ENCODE peak calls at places on chromosomes 1 and 21, in ten cellular contexts. One of them, this sample, is unnamed.

GRCh38 chr1:111649648-111650047 is 30.1 kb downstream of the RAP1A start:
- DNase-seq in glutamatergic neuron: no peak
- DNase-seq in AG10803: no peak
- DNase-seq in stimulated activated CD4-positive, alpha-beta T cell treated with anti-CD3 and anti-CD28 coated beads, Interleukin-15, amount 100 ng/mL, for 1 hour: no peak
- DNase-seq in stimulated activated CD8-positive, alpha-beta memory T cell treated with anti-CD3 and anti-CD28 coated beads, Interleukin-12 subunit alpha, Interleukin-12 subunit beta, amount 100 ng/mL, for 4 hours: no peak
- DNase-seq in epithelial cell of esophagus: peak
- DNase-seq in NCI-H510A treated with DMSO at 0.1 percent for 48 hours: no peak
- DNase-seq in endothelial cell: no peak
- DNase-seq in heart left ventricle: no peak
- DNase-seq in ovary: no peak
- DNase-seq in this sample: no peak

GRCh38 chr1:106879538-106879937 is 176.9 kb upstream of the PRMT6 start:
- DNase-seq in glutamatergic neuron: no peak
- DNase-seq in AG10803: no peak
- DNase-seq in stimulated activated CD4-positive, alpha-beta T cell treated with anti-CD3 and anti-CD28 coated beads, Interleukin-15, amount 100 ng/mL, for 1 hour: no peak
- DNase-seq in stimulated activated CD8-positive, alpha-beta memory T cell treated with anti-CD3 and anti-CD28 coated beads, Interleukin-12 subunit alpha, Interleukin-12 subunit beta, amount 100 ng/mL, for 4 hours: no peak
- DNase-seq in epithelial cell of esophagus: peak
- DNase-seq in NCI-H510A treated with DMSO at 0.1 percent for 48 hours: peak
- DNase-seq in endothelial cell: no peak
- DNase-seq in heart left ventricle: peak
- DNase-seq in ovary: no peak
- DNase-seq in this sample: no peak

GRCh38 chr1:224427346-224427745 is 7.3 kb downstream of the WDR26 start:
- DNase-seq in glutamatergic neuron: no peak
- DNase-seq in AG10803: peak
- DNase-seq in stimulated activated CD4-positive, alpha-beta T cell treated with anti-CD3 and anti-CD28 coated beads, Interleukin-15, amount 100 ng/mL, for 1 hour: no peak
- DNase-seq in stimulated activated CD8-positive, alpha-beta memory T cell treated with anti-CD3 and anti-CD28 coated beads, Interleukin-12 subunit alpha, Interleukin-12 subunit beta, amount 100 ng/mL, for 4 hours: no peak
- DNase-seq in epithelial cell of esophagus: no peak
- DNase-seq in NCI-H510A treated with DMSO at 0.1 percent for 48 hours: no peak
- DNase-seq in endothelial cell: no peak
- DNase-seq in heart left ventricle: no peak
- DNase-seq in ovary: no peak
- DNase-seq in this sample: no peak

GRCh38 chr21:34132905-34133304 is 59.5 kb downstream of the MRPS6 start:
- DNase-seq in glutamatergic neuron: no peak
- DNase-seq in AG10803: no peak
- DNase-seq in stimulated activated CD4-positive, alpha-beta T cell treated with anti-CD3 and anti-CD28 coated beads, Interleukin-15, amount 100 ng/mL, for 1 hour: no peak
- DNase-seq in stimulated activated CD8-positive, alpha-beta memory T cell treated with anti-CD3 and anti-CD28 coated beads, Interleukin-12 subunit alpha, Interleukin-12 subunit beta, amount 100 ng/mL, for 4 hours: no peak
- DNase-seq in epithelial cell of esophagus: no peak
- DNase-seq in NCI-H510A treated with DMSO at 0.1 percent for 48 hours: no peak
- DNase-seq in endothelial cell: no peak
- DNase-seq in heart left ventricle: no peak
- DNase-seq in ovary: no peak
- DNase-seq in this sample: no peak

GRCh38 chr1:109104364-109105151 is 9.4 kb upstream of the ELAPOR1 start:
- DNase-seq in glutamatergic neuron: no peak
- DNase-seq in AG10803: peak
- DNase-seq in stimulated activated CD4-positive, alpha-beta T cell treated with anti-CD3 and anti-CD28 coated beads, Interleukin-15, amount 100 ng/mL, for 1 hour: no peak
- DNase-seq in stimulated activated CD8-positive, alpha-beta memory T cell treated with anti-CD3 and anti-CD28 coated beads, Interleukin-12 subunit alpha, Interleukin-12 subunit beta, amount 100 ng/mL, for 4 hours: no peak
- DNase-seq in epithelial cell of esophagus: peak
- DNase-seq in NCI-H510A treated with DMSO at 0.1 percent for 48 hours: no peak
- DNase-seq in endothelial cell: no peak
- DNase-seq in heart left ventricle: no peak
- DNase-seq in ovary: no peak
- DNase-seq in this sample: no peak

GRCh38 chr1:150809651-150810050 is 1.6 kb upstream of the CTSK start:
- DNase-seq in glutamatergic neuron: no peak
- DNase-seq in AG10803: peak
- DNase-seq in stimulated activated CD4-positive, alpha-beta T cell treated with anti-CD3 and anti-CD28 coated beads, Interleukin-15, amount 100 ng/mL, for 1 hour: no peak
- DNase-seq in stimulated activated CD8-positive, alpha-beta memory T cell treated with anti-CD3 and anti-CD28 coated beads, Interleukin-12 subunit alpha, Interleukin-12 subunit beta, amount 100 ng/mL, for 4 hours: no peak
- DNase-seq in epithelial cell of esophagus: peak
- DNase-seq in NCI-H510A treated with DMSO at 0.1 percent for 48 hours: no peak
- DNase-seq in endothelial cell: no peak
- DNase-seq in heart left ventricle: no peak
- DNase-seq in ovary: no peak
- DNase-seq in this sample: no peak

GRCh38 chr1:19811206-19811851 is 3.8 kb downstream of the RNF186 start:
- DNase-seq in glutamatergic neuron: peak
- DNase-seq in AG10803: peak
- DNase-seq in stimulated activated CD4-positive, alpha-beta T cell treated with anti-CD3 and anti-CD28 coated beads, Interleukin-15, amount 100 ng/mL, for 1 hour: no peak
- DNase-seq in stimulated activated CD8-positive, alpha-beta memory T cell treated with anti-CD3 and anti-CD28 coated beads, Interleukin-12 subunit alpha, Interleukin-12 subunit beta, amount 100 ng/mL, for 4 hours: no peak
- DNase-seq in epithelial cell of esophagus: peak
- DNase-seq in NCI-H510A treated with DMSO at 0.1 percent for 48 hours: peak
- DNase-seq in endothelial cell: peak
- DNase-seq in heart left ventricle: peak
- DNase-seq in ovary: no peak
- DNase-seq in this sample: peak

GRCh38 chr1:156852414-156852874 is 6.5 kb downstream of the INSRR start:
- DNase-seq in glutamatergic neuron: peak
- DNase-seq in AG10803: peak
- DNase-seq in stimulated activated CD4-positive, alpha-beta T cell treated with anti-CD3 and anti-CD28 coated beads, Interleukin-15, amount 100 ng/mL, for 1 hour: no peak
- DNase-seq in stimulated activated CD8-positive, alpha-beta memory T cell treated with anti-CD3 and anti-CD28 coated beads, Interleukin-12 subunit alpha, Interleukin-12 subunit beta, amount 100 ng/mL, for 4 hours: no peak
- DNase-seq in epithelial cell of esophagus: no peak
- DNase-seq in NCI-H510A treated with DMSO at 0.1 percent for 48 hours: peak
- DNase-seq in endothelial cell: no peak
- DNase-seq in heart left ventricle: peak
- DNase-seq in ovary: peak
- DNase-seq in this sample: no peak

GRCh38 chr1:190474587-190475305 is 2.9 kb downstream of the BRINP3 start:
- DNase-seq in glutamatergic neuron: no peak
- DNase-seq in AG10803: no peak
- DNase-seq in stimulated activated CD4-positive, alpha-beta T cell treated with anti-CD3 and anti-CD28 coated beads, Interleukin-15, amount 100 ng/mL, for 1 hour: no peak
- DNase-seq in stimulated activated CD8-positive, alpha-beta memory T cell treated with anti-CD3 and anti-CD28 coated beads, Interleukin-12 subunit alpha, Interleukin-12 subunit beta, amount 100 ng/mL, for 4 hours: no peak
- DNase-seq in epithelial cell of esophagus: no peak
- DNase-seq in NCI-H510A treated with DMSO at 0.1 percent for 48 hours: no peak
- DNase-seq in endothelial cell: peak
- DNase-seq in heart left ventricle: no peak
- DNase-seq in ovary: no peak
- DNase-seq in this sample: no peak

GRCh38 chr1:186620951-186621350 is 59.3 kb downstream of the PTGS2 start:
- DNase-seq in glutamatergic neuron: no peak
- DNase-seq in AG10803: peak
- DNase-seq in stimulated activated CD4-positive, alpha-beta T cell treated with anti-CD3 and anti-CD28 coated beads, Interleukin-15, amount 100 ng/mL, for 1 hour: no peak
- DNase-seq in stimulated activated CD8-positive, alpha-beta memory T cell treated with anti-CD3 and anti-CD28 coated beads, Interleukin-12 subunit alpha, Interleukin-12 subunit beta, amount 100 ng/mL, for 4 hours: no peak
- DNase-seq in epithelial cell of esophagus: peak
- DNase-seq in NCI-H510A treated with DMSO at 0.1 percent for 48 hours: no peak
- DNase-seq in endothelial cell: no peak
- DNase-seq in heart left ventricle: no peak
- DNase-seq in ovary: no peak
- DNase-seq in this sample: no peak

GRCh38 chr1:100362821-100363466 is 10.6 kb downstream of the CDC14A start:
- DNase-seq in glutamatergic neuron: peak
- DNase-seq in AG10803: no peak
- DNase-seq in stimulated activated CD4-positive, alpha-beta T cell treated with anti-CD3 and anti-CD28 coated beads, Interleukin-15, amount 100 ng/mL, for 1 hour: no peak
- DNase-seq in stimulated activated CD8-positive, alpha-beta memory T cell treated with anti-CD3 and anti-CD28 coated beads, Interleukin-12 subunit alpha, Interleukin-12 subunit beta, amount 100 ng/mL, for 4 hours: no peak
- DNase-seq in epithelial cell of esophagus: no peak
- DNase-seq in NCI-H510A treated with DMSO at 0.1 percent for 48 hours: no peak
- DNase-seq in endothelial cell: no peak
- DNase-seq in heart left ventricle: no peak
- DNase-seq in ovary: no peak
- DNase-seq in this sample: peak

GRCh38 chr1:98792123-98792522 is 130.6 kb downstream of the SNX7 start:
- DNase-seq in glutamatergic neuron: no peak
- DNase-seq in AG10803: peak
- DNase-seq in stimulated activated CD4-positive, alpha-beta T cell treated with anti-CD3 and anti-CD28 coated beads, Interleukin-15, amount 100 ng/mL, for 1 hour: no peak
- DNase-seq in stimulated activated CD8-positive, alpha-beta memory T cell treated with anti-CD3 and anti-CD28 coated beads, Interleukin-12 subunit alpha, Interleukin-12 subunit beta, amount 100 ng/mL, for 4 hours: no peak
- DNase-seq in epithelial cell of esophagus: no peak
- DNase-seq in NCI-H510A treated with DMSO at 0.1 percent for 48 hours: no peak
- DNase-seq in endothelial cell: no peak
- DNase-seq in heart left ventricle: no peak
- DNase-seq in ovary: no peak
- DNase-seq in this sample: no peak

GRCh38 chr1:220908757-220909156 is 29.5 kb downstream of the HLX start:
- DNase-seq in glutamatergic neuron: no peak
- DNase-seq in AG10803: peak
- DNase-seq in stimulated activated CD4-positive, alpha-beta T cell treated with anti-CD3 and anti-CD28 coated beads, Interleukin-15, amount 100 ng/mL, for 1 hour: no peak
- DNase-seq in stimulated activated CD8-positive, alpha-beta memory T cell treated with anti-CD3 and anti-CD28 coated beads, Interleukin-12 subunit alpha, Interleukin-12 subunit beta, amount 100 ng/mL, for 4 hours: no peak
- DNase-seq in epithelial cell of esophagus: peak
- DNase-seq in NCI-H510A treated with DMSO at 0.1 percent for 48 hours: peak
- DNase-seq in endothelial cell: no peak
- DNase-seq in heart left ventricle: no peak
- DNase-seq in ovary: no peak
- DNase-seq in this sample: no peak

GRCh38 chr1:235024706-235025421 is 103.8 kb downstream of the TOMM20 start:
- DNase-seq in glutamatergic neuron: peak
- DNase-seq in AG10803: no peak
- DNase-seq in stimulated activated CD4-positive, alpha-beta T cell treated with anti-CD3 and anti-CD28 coated beads, Interleukin-15, amount 100 ng/mL, for 1 hour: no peak
- DNase-seq in stimulated activated CD8-positive, alpha-beta memory T cell treated with anti-CD3 and anti-CD28 coated beads, Interleukin-12 subunit alpha, Interleukin-12 subunit beta, amount 100 ng/mL, for 4 hours: no peak
- DNase-seq in epithelial cell of esophagus: no peak
- DNase-seq in NCI-H510A treated with DMSO at 0.1 percent for 48 hours: no peak
- DNase-seq in endothelial cell: no peak
- DNase-seq in heart left ventricle: no peak
- DNase-seq in ovary: no peak
- DNase-seq in this sample: no peak

GRCh38 chr1:195714248-195714647 is 894.0 kb downstream of the KCNT2 start:
- DNase-seq in glutamatergic neuron: no peak
- DNase-seq in AG10803: peak
- DNase-seq in stimulated activated CD4-positive, alpha-beta T cell treated with anti-CD3 and anti-CD28 coated beads, Interleukin-15, amount 100 ng/mL, for 1 hour: no peak
- DNase-seq in stimulated activated CD8-positive, alpha-beta memory T cell treated with anti-CD3 and anti-CD28 coated beads, Interleukin-12 subunit alpha, Interleukin-12 subunit beta, amount 100 ng/mL, for 4 hours: no peak
- DNase-seq in epithelial cell of esophagus: peak
- DNase-seq in NCI-H510A treated with DMSO at 0.1 percent for 48 hours: no peak
- DNase-seq in endothelial cell: no peak
- DNase-seq in heart left ventricle: no peak
- DNase-seq in ovary: no peak
- DNase-seq in this sample: no peak

GRCh38 chr1:38153426-38154088 is 107.0 kb upstream of the POU3F1 start:
- DNase-seq in glutamatergic neuron: no peak
- DNase-seq in AG10803: no peak
- DNase-seq in stimulated activated CD4-positive, alpha-beta T cell treated with anti-CD3 and anti-CD28 coated beads, Interleukin-15, amount 100 ng/mL, for 1 hour: no peak
- DNase-seq in stimulated activated CD8-positive, alpha-beta memory T cell treated with anti-CD3 and anti-CD28 coated beads, Interleukin-12 subunit alpha, Interleukin-12 subunit beta, amount 100 ng/mL, for 4 hours: no peak
- DNase-seq in epithelial cell of esophagus: no peak
- DNase-seq in NCI-H510A treated with DMSO at 0.1 percent for 48 hours: peak
- DNase-seq in endothelial cell: no peak
- DNase-seq in heart left ventricle: no peak
- DNase-seq in ovary: no peak
- DNase-seq in this sample: no peak

GRCh38 chr1:63894627-63895256 is 120.9 kb downstream of the ROR1 start:
- DNase-seq in glutamatergic neuron: no peak
- DNase-seq in AG10803: no peak
- DNase-seq in stimulated activated CD4-positive, alpha-beta T cell treated with anti-CD3 and anti-CD28 coated beads, Interleukin-15, amount 100 ng/mL, for 1 hour: no peak
- DNase-seq in stimulated activated CD8-positive, alpha-beta memory T cell treated with anti-CD3 and anti-CD28 coated beads, Interleukin-12 subunit alpha, Interleukin-12 subunit beta, amount 100 ng/mL, for 4 hours: no peak
- DNase-seq in epithelial cell of esophagus: no peak
- DNase-seq in NCI-H510A treated with DMSO at 0.1 percent for 48 hours: no peak
- DNase-seq in endothelial cell: no peak
- DNase-seq in heart left ventricle: no peak
- DNase-seq in ovary: no peak
- DNase-seq in this sample: no peak

GRCh38 chr1:204293605-204294365 is 65.9 kb downstream of the PLEKHA6 start:
- DNase-seq in glutamatergic neuron: no peak
- DNase-seq in AG10803: peak
- DNase-seq in stimulated activated CD4-positive, alpha-beta T cell treated with anti-CD3 and anti-CD28 coated beads, Interleukin-15, amount 100 ng/mL, for 1 hour: no peak
- DNase-seq in stimulated activated CD8-positive, alpha-beta memory T cell treated with anti-CD3 and anti-CD28 coated beads, Interleukin-12 subunit alpha, Interleukin-12 subunit beta, amount 100 ng/mL, for 4 hours: no peak
- DNase-seq in epithelial cell of esophagus: no peak
- DNase-seq in NCI-H510A treated with DMSO at 0.1 percent for 48 hours: no peak
- DNase-seq in endothelial cell: no peak
- DNase-seq in heart left ventricle: peak
- DNase-seq in ovary: no peak
- DNase-seq in this sample: no peak

GRCh38 chr1:98991127-98992003 is 13.3 kb downstream of the PLPPR5 start:
- DNase-seq in glutamatergic neuron: no peak
- DNase-seq in AG10803: peak
- DNase-seq in stimulated activated CD4-positive, alpha-beta T cell treated with anti-CD3 and anti-CD28 coated beads, Interleukin-15, amount 100 ng/mL, for 1 hour: no peak
- DNase-seq in stimulated activated CD8-positive, alpha-beta memory T cell treated with anti-CD3 and anti-CD28 coated beads, Interleukin-12 subunit alpha, Interleukin-12 subunit beta, amount 100 ng/mL, for 4 hours: no peak
- DNase-seq in epithelial cell of esophagus: peak
- DNase-seq in NCI-H510A treated with DMSO at 0.1 percent for 48 hours: no peak
- DNase-seq in endothelial cell: no peak
- DNase-seq in heart left ventricle: no peak
- DNase-seq in ovary: no peak
- DNase-seq in this sample: no peak

GRCh38 chr1:175803413-175803812 is 60.0 kb upstream of the TNR start:
- DNase-seq in glutamatergic neuron: no peak
- DNase-seq in AG10803: no peak
- DNase-seq in stimulated activated CD4-positive, alpha-beta T cell treated with anti-CD3 and anti-CD28 coated beads, Interleukin-15, amount 100 ng/mL, for 1 hour: no peak
- DNase-seq in stimulated activated CD8-positive, alpha-beta memory T cell treated with anti-CD3 and anti-CD28 coated beads, Interleukin-12 subunit alpha, Interleukin-12 subunit beta, amount 100 ng/mL, for 4 hours: no peak
- DNase-seq in epithelial cell of esophagus: no peak
- DNase-seq in NCI-H510A treated with DMSO at 0.1 percent for 48 hours: no peak
- DNase-seq in endothelial cell: no peak
- DNase-seq in heart left ventricle: no peak
- DNase-seq in ovary: no peak
- DNase-seq in this sample: no peak

GRCh38 chr1:223556414-223557124 is 108.9 kb downstream of the CAPN8 start:
- DNase-seq in glutamatergic neuron: peak
- DNase-seq in AG10803: peak
- DNase-seq in stimulated activated CD4-positive, alpha-beta T cell treated with anti-CD3 and anti-CD28 coated beads, Interleukin-15, amount 100 ng/mL, for 1 hour: no peak
- DNase-seq in stimulated activated CD8-positive, alpha-beta memory T cell treated with anti-CD3 and anti-CD28 coated beads, Interleukin-12 subunit alpha, Interleukin-12 subunit beta, amount 100 ng/mL, for 4 hours: no peak
- DNase-seq in epithelial cell of esophagus: peak
- DNase-seq in NCI-H510A treated with DMSO at 0.1 percent for 48 hours: peak
- DNase-seq in endothelial cell: peak
- DNase-seq in heart left ventricle: no peak
- DNase-seq in ovary: no peak
- DNase-seq in this sample: peak

GRCh38 chr1:53619811-53620619 is 118.9 kb downstream of the GLIS1 start:
- DNase-seq in glutamatergic neuron: no peak
- DNase-seq in AG10803: no peak
- DNase-seq in stimulated activated CD4-positive, alpha-beta T cell treated with anti-CD3 and anti-CD28 coated beads, Interleukin-15, amount 100 ng/mL, for 1 hour: no peak
- DNase-seq in stimulated activated CD8-positive, alpha-beta memory T cell treated with anti-CD3 and anti-CD28 coated beads, Interleukin-12 subunit alpha, Interleukin-12 subunit beta, amount 100 ng/mL, for 4 hours: no peak
- DNase-seq in epithelial cell of esophagus: peak
- DNase-seq in NCI-H510A treated with DMSO at 0.1 percent for 48 hours: no peak
- DNase-seq in endothelial cell: no peak
- DNase-seq in heart left ventricle: no peak
- DNase-seq in ovary: no peak
- DNase-seq in this sample: no peak

GRCh38 chr1:20411196-20411980 is 74.6 kb downstream of the CAMK2N1 start:
- DNase-seq in glutamatergic neuron: no peak
- DNase-seq in AG10803: peak
- DNase-seq in stimulated activated CD4-positive, alpha-beta T cell treated with anti-CD3 and anti-CD28 coated beads, Interleukin-15, amount 100 ng/mL, for 1 hour: no peak
- DNase-seq in stimulated activated CD8-positive, alpha-beta memory T cell treated with anti-CD3 and anti-CD28 coated beads, Interleukin-12 subunit alpha, Interleukin-12 subunit beta, amount 100 ng/mL, for 4 hours: no peak
- DNase-seq in epithelial cell of esophagus: peak
- DNase-seq in NCI-H510A treated with DMSO at 0.1 percent for 48 hours: no peak
- DNase-seq in endothelial cell: no peak
- DNase-seq in heart left ventricle: no peak
- DNase-seq in ovary: no peak
- DNase-seq in this sample: no peak

GRCh38 chr1:148309940-148310500 is 157.9 kb upstream of the NBPF11 start:
- DNase-seq in glutamatergic neuron: no peak
- DNase-seq in AG10803: no peak
- DNase-seq in stimulated activated CD4-positive, alpha-beta T cell treated with anti-CD3 and anti-CD28 coated beads, Interleukin-15, amount 100 ng/mL, for 1 hour: no peak
- DNase-seq in stimulated activated CD8-positive, alpha-beta memory T cell treated with anti-CD3 and anti-CD28 coated beads, Interleukin-12 subunit alpha, Interleukin-12 subunit beta, amount 100 ng/mL, for 4 hours: no peak
- DNase-seq in epithelial cell of esophagus: peak
- DNase-seq in NCI-H510A treated with DMSO at 0.1 percent for 48 hours: no peak
- DNase-seq in endothelial cell: peak
- DNase-seq in heart left ventricle: no peak
- DNase-seq in ovary: no peak
- DNase-seq in this sample: peak

GRCh38 chr1:119314001-119314796 is 54.4 kb upstream of the HAO2 start:
- DNase-seq in glutamatergic neuron: no peak
- DNase-seq in AG10803: no peak
- DNase-seq in stimulated activated CD4-positive, alpha-beta T cell treated with anti-CD3 and anti-CD28 coated beads, Interleukin-15, amount 100 ng/mL, for 1 hour: no peak
- DNase-seq in stimulated activated CD8-positive, alpha-beta memory T cell treated with anti-CD3 and anti-CD28 coated beads, Interleukin-12 subunit alpha, Interleukin-12 subunit beta, amount 100 ng/mL, for 4 hours: no peak
- DNase-seq in epithelial cell of esophagus: peak
- DNase-seq in NCI-H510A treated with DMSO at 0.1 percent for 48 hours: no peak
- DNase-seq in endothelial cell: no peak
- DNase-seq in heart left ventricle: no peak
- DNase-seq in ovary: no peak
- DNase-seq in this sample: no peak

GRCh38 chr1:68141079-68141800 is 90.8 kb upstream of the DIRAS3 start:
- DNase-seq in glutamatergic neuron: no peak
- DNase-seq in AG10803: peak
- DNase-seq in stimulated activated CD4-positive, alpha-beta T cell treated with anti-CD3 and anti-CD28 coated beads, Interleukin-15, amount 100 ng/mL, for 1 hour: no peak
- DNase-seq in stimulated activated CD8-positive, alpha-beta memory T cell treated with anti-CD3 and anti-CD28 coated beads, Interleukin-12 subunit alpha, Interleukin-12 subunit beta, amount 100 ng/mL, for 4 hours: no peak
- DNase-seq in epithelial cell of esophagus: peak
- DNase-seq in NCI-H510A treated with DMSO at 0.1 percent for 48 hours: no peak
- DNase-seq in endothelial cell: no peak
- DNase-seq in heart left ventricle: no peak
- DNase-seq in ovary: no peak
- DNase-seq in this sample: no peak

GRCh38 chr1:52460686-52461085 is 56.3 kb downstream of the PRPF38A start:
- DNase-seq in glutamatergic neuron: no peak
- DNase-seq in AG10803: peak
- DNase-seq in stimulated activated CD4-positive, alpha-beta T cell treated with anti-CD3 and anti-CD28 coated beads, Interleukin-15, amount 100 ng/mL, for 1 hour: no peak
- DNase-seq in stimulated activated CD8-positive, alpha-beta memory T cell treated with anti-CD3 and anti-CD28 coated beads, Interleukin-12 subunit alpha, Interleukin-12 subunit beta, amount 100 ng/mL, for 4 hours: no peak
- DNase-seq in epithelial cell of esophagus: peak
- DNase-seq in NCI-H510A treated with DMSO at 0.1 percent for 48 hours: no peak
- DNase-seq in endothelial cell: no peak
- DNase-seq in heart left ventricle: no peak
- DNase-seq in ovary: no peak
- DNase-seq in this sample: no peak

GRCh38 chr1:37393173-37393572 is 81.2 kb upstream of the ZC3H12A start:
- DNase-seq in glutamatergic neuron: no peak
- DNase-seq in AG10803: no peak
- DNase-seq in stimulated activated CD4-positive, alpha-beta T cell treated with anti-CD3 and anti-CD28 coated beads, Interleukin-15, amount 100 ng/mL, for 1 hour: no peak
- DNase-seq in stimulated activated CD8-positive, alpha-beta memory T cell treated with anti-CD3 and anti-CD28 coated beads, Interleukin-12 subunit alpha, Interleukin-12 subunit beta, amount 100 ng/mL, for 4 hours: no peak
- DNase-seq in epithelial cell of esophagus: no peak
- DNase-seq in NCI-H510A treated with DMSO at 0.1 percent for 48 hours: peak
- DNase-seq in endothelial cell: no peak
- DNase-seq in heart left ventricle: no peak
- DNase-seq in ovary: no peak
- DNase-seq in this sample: no peak

This sample was measured in WTC11.